ENCODE peak calls at places on chromosomes 7 and 10, in four cellular contexts. C is ovary, K is colonic mucosa, I is PC-3. X is an unnamed sample.

GRCh38 chr7:125648543-125648942 is 718.9 kb upstream of the POT1 start:
- DNase-seq in C (no peak), K (no peak), I (peak; percentile 8), X (no peak)

GRCh38 chr10:13719411-13719810 is 132.6 kb downstream of the PRPF18 start:
- DNase-seq in C (no peak), K (no peak), I (no peak), X (no peak)

GRCh38 chr7:124031919-124032318 is 948 bp downstream of the TMEM229A start:
- DNase-seq in C (no peak), K (no peak), I (no peak), X (no peak)

GRCh38 chr7:133124974-133125373 is 43.1 kb upstream of the CHCHD3 start:
- DNase-seq in C (no peak), K (no peak), I (no peak), X (no peak)

GRCh38 chr10:110456046-110456445 is 41.7 kb upstream of the DUSP5 start:
- DNase-seq in C (no peak), K (no peak), I (peak; percentile 21), X (no peak)

GRCh38 chr7:92783260-92783911 is 53.0 kb downstream of the CDK6 start:
- DNase-seq in C (no peak), K (no peak), I (no peak), X (no peak)

GRCh38 chr10:10910634-10911033 is 107.0 kb upstream of the CELF2 start:
- DNase-seq in C (no peak), K (no peak), I (no peak), X (no peak)

GRCh38 chr10:52064084-52064845 is 249.8 kb upstream of the DKK1 start:
- DNase-seq in C (no peak), K (no peak), I (no peak), X (no peak)

GRCh38 chr10:117537436-117537903 is 5.1 kb upstream of the EMX2 start:
- DNase-seq in C (peak; percentile 59), K (no peak), I (peak; percentile 33), X (no peak)

GRCh38 chr7:138564365-138564764 is 104.3 kb downstream of the TRIM24 start:
- DNase-seq in C (no peak), K (no peak), I (peak; percentile 69), X (no peak)
- H3K27ac ChIP-seq in C (no peak overlapping the region), K (no peak overlapping the region), I (no peak overlapping the region), X (no peak overlapping the region)

GRCh38 chr7:36563706-36564325 is 160.5 kb downstream of the AOAH start:
- DNase-seq in C (peak; percentile 28), K (no peak), I (no peak), X (no peak)
- TF ChIP-seq CTCF in C (no peak), K (no peak), I (no peak), X (no peak)

GRCh38 chr7:867406-868188 is 8.8 kb upstream of the GET4 start:
- DNase-seq in C (peak; percentile 56), K (peak; percentile 90), I (no peak), X (no peak)
- H3K27ac ChIP-seq in C (peak overlapping the region; percentile 81), K (peak overlapping the region; percentile 80), I (no peak overlapping the region), X (no peak overlapping the region)

GRCh38 chr10:63393050-63393449 is 72.7 kb downstream of the JMJD1C start:
- DNase-seq in C (no peak), K (no peak), I (no peak), X (no peak)
- TF ChIP-seq CTCF in C (no peak), K (no peak), I (no peak), X (no peak)

DNA sequence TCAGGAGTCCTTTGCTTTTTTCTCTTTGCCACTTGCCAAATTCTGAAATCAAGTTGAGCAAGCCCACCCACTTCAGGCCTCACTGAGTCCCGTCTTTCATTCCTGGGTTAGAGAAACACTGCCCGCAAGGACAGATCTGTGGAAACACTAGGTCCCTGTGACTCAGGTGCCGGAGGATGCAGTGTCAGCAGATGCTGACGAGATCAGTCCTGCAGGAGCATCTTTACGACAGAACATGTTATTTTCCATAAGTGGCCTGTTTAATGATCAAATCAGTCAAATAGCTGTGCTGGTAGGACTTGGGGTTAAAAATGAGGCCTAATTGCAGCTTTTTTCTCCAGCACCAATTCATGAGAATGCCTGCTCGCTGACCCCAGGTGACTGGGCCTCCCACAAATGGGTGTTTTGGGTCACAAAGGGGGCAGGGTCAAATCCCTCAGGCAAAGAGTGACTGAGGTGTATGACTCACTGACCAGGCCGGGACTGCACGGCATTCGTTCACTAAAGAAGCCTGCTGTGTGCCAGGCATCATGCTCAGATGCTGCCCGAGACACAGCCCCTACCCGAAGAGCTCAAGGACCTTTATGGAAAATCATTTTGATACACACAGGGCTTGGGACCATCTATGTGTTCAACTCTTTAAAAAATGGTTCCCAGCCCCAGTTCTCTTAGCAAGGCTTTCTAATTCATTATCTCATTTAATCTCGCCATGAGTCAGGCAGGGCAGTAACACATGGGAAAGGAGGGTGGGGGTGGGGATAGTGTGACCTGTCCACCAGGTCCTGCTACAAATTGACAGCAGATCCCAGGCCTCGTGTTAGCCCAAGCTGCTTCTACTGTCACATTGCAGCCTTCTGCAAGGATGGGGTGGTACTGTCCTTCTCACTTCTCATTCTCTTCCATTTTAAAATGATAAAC is 21.0 kb downstream of the ZNF775 start:
- DNase-seq in C (no peak), K (no peak), I (peak; percentile 63), X (no peak)
- H3K27ac ChIP-seq in C (no peak overlapping the region), K (no peak overlapping the region), I (peak overlapping the region; percentile 55), X (no peak overlapping the region)

GRCh38 chr10:105800626-105801025 is 1159.5 kb downstream of the SORCS3 start:
- DNase-seq in C (no peak), K (no peak), I (no peak), X (no peak)

GRCh38 chr10:105793071-105793470 is 1152.0 kb downstream of the SORCS3 start:
- DNase-seq in C (no peak), K (no peak), I (peak; percentile 44), X (no peak)

GRCh38 chr10:105803206-105803605 is 1162.1 kb downstream of the SORCS3 start:
- DNase-seq in C (no peak), K (no peak), I (no peak), X (no peak)

GRCh38 chr10:105797234-105797890 is 1156.3 kb downstream of the SORCS3 start:
- DNase-seq in C (no peak), K (no peak), I (peak; percentile 58), X (no peak)
- TF ChIP-seq CTCF in C (no peak), K (peak; percentile 48), I (peak; percentile 69), X (peak; percentile 32)

X was measured in CD4-positive, alpha-beta T cell.